ENCODE peak calls at places on chromosomes 13 and 19, in four cellular contexts. L is HepG2, R is H1, Q is K562. Z is an unnamed sample.

GRCh38 chr13:27035892-27036235 is 135.7 kb downstream of the USP12 start:
- DNase-seq in L (no peak), R (no peak), Q (no peak), Z (no peak)

GRCh38 chr19:30584121-30584520 is 211.9 kb downstream of the ZNF536 start:
- DNase-seq in Q (no peak), L (no peak), R (no peak), Z (no peak)

GRCh38 chr13:23754506-23754905 is 134.7 kb downstream of the MIPEP start:
- DNase-seq in R (no peak), L (peak; percentile 20), Q (no peak), Z (no peak)

GRCh38 chr13:72643339-72643989 is 84.0 kb downstream of the MZT1 start:
- DNase-seq in Q (peak; percentile 8), L (peak; percentile 41), R (peak; percentile 63), Z (no peak)

GRCh38 chr13:113091891-113092775 is 13.5 kb upstream of the F7 start:
- DNase-seq in R (no peak), Q (no peak), L (no peak), Z (no peak)

GRCh38 chr19:2569596-2570465 is 93.9 kb downstream of the GADD45B start:
- DNase-seq in R (no peak), L (no peak), Q (no peak), Z (no peak)

GRCh38 chr19:16496613-16496983 is 404 bp downstream of the C19orf44 start:
- DNase-seq in Q (no peak), L (no peak), R (peak; percentile 48), Z (no peak)

GRCh38 chr19:6717036-6717435 is 3.4 kb downstream of the C3 start:
- DNase-seq in R (no peak), L (no peak), Q (no peak), Z (no peak)

GRCh38 chr13:90594694-90595093 is 752.8 kb upstream of the MIR17HG start:
- DNase-seq in L (no peak), Q (no peak), R (no peak), Z (no peak)

GRCh38 chr19:33259532-33259931 is 33.9 kb upstream of the SLC7A10 start:
- DNase-seq in L (no peak), Q (no peak), R (no peak), Z (no peak)
- TF ChIP-seq TAF1 in L (no peak), Q (no peak), R (no peak), Z (no peak)

DNA sequence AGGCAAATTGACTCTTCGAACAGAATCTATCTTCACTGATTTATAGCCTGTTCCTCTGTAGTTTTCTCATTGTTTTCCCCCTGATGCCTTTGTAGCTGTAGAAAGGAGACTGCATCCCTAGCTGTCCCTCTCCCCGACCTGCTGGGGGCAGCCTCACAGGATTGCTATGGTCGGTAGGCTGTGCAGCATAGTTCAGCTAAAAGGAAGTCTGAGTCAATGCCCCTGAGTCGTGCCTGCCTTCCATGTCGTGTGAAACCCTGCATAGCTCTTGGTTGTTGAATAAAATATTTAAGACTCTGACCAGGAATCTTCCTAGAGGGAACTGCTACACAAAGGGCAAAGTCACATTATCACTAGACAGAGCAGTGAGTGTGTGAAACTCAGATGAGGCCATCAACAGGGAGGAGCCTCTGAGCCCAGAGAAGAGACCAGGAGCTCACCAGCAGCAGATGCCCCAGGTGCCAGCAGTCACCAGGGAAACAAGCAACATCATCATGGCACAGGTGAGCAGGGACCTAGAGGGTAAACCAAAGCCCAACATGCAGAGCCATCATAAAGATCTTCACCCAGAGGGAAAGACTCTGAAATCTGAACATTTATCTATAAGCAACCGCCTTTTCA is 108.4 kb upstream of the NBEA start:
- DNase-seq in Q (no peak), R (peak; percentile 50), L (no peak), Z (no peak)
- TF ChIP-seq CEBPB in Q (no peak), R (no peak), L (no peak), Z (no peak)

GRCh38 chr13:75220238-75220542 is 261.8 kb downstream of the TBC1D4 start:
- DNase-seq in R (no peak), Q (no peak), L (no peak), Z (no peak)

GRCh38 chr13:75219479-75220237 is 262.3 kb downstream of the TBC1D4 start:
- DNase-seq in R (peak; percentile 97), Q (peak; percentile 74), L (peak; percentile 25), Z (peak; percentile 7)

GRCh38 chr13:75214846-75215245 is 267.1 kb downstream of the TBC1D4 start:
- DNase-seq in Q (no peak), R (no peak), L (no peak), Z (no peak)

GRCh38 chr13:75222031-75222430 is 259.9 kb downstream of the TBC1D4 start:
- DNase-seq in R (no peak), L (no peak), Q (no peak), Z (no peak)

DNA sequence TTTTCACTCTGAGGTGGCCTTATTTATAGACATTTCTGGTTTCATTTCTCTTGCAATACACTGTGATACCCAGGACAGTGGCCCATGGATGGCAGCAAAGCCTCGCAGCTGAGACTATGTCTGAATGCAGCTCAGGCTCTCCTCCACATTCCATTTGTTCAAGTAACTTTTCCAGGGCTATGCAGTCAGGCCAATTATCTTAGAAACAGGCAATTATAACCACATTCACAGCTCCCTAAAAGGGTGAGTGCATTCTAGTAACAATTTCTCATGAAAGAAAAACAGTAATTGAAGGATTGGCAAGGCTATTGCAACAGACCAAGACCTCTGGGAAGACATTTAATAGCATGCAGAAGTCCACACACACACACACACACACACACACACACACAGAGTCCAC is 264.0 kb downstream of the TBC1D4 start:
- DNase-seq in L (no peak), Q (no peak), R (no peak), Z (no peak)
- TF ChIP-seq TAF1 in L (no peak), Q (no peak), R (no peak), Z (no peak)

GRCh38 chr13:44853641-44854040 is 135.6 kb downstream of the NUFIP1 start:
- DNase-seq in R (no peak), L (peak; percentile 90), Q (no peak), Z (no peak)
- TF ChIP-seq CEBPB in R (no peak), L (peak; percentile 41), Q (no peak), Z (no peak)

GRCh38 chr13:39536906-39537305 is 66.1 kb downstream of the LHFPL6 start:
- DNase-seq in Q (no peak), R (no peak), L (no peak), Z (no peak)

GRCh38 chr13:39542361-39542760 is 60.6 kb downstream of the LHFPL6 start:
- DNase-seq in Q (no peak), R (no peak), L (no peak), Z (no peak)

GRCh38 chr13:39540929-39541605 is 61.9 kb downstream of the LHFPL6 start:
- DNase-seq in Q (no peak), R (no peak), L (no peak), Z (no peak)

GRCh38 chr13:39536274-39536673 is 66.7 kb downstream of the LHFPL6 start:
- DNase-seq in L (no peak), Q (no peak), R (no peak), Z (no peak)

GRCh38 chr13:39538826-39539555 is 64.0 kb downstream of the LHFPL6 start:
- DNase-seq in Q (no peak), L (no peak), R (no peak), Z (no peak)
- TF ChIP-seq TAF1 in Q (no peak), L (no peak), R (no peak), Z (no peak)

GRCh38 chr19:57071414-57071813 is 48.4 kb upstream of the USP29 start:
- DNase-seq in L (no peak), Q (no peak), R (no peak), Z (no peak)

GRCh38 chr19:57075125-57075524 is 44.7 kb upstream of the USP29 start:
- DNase-seq in R (no peak), L (no peak), Q (no peak), Z (no peak)

GRCh38 chr19:57078802-57079201 is 41.0 kb upstream of the USP29 start:
- DNase-seq in Q (no peak), L (peak; percentile 35), R (no peak), Z (no peak)

DNA sequence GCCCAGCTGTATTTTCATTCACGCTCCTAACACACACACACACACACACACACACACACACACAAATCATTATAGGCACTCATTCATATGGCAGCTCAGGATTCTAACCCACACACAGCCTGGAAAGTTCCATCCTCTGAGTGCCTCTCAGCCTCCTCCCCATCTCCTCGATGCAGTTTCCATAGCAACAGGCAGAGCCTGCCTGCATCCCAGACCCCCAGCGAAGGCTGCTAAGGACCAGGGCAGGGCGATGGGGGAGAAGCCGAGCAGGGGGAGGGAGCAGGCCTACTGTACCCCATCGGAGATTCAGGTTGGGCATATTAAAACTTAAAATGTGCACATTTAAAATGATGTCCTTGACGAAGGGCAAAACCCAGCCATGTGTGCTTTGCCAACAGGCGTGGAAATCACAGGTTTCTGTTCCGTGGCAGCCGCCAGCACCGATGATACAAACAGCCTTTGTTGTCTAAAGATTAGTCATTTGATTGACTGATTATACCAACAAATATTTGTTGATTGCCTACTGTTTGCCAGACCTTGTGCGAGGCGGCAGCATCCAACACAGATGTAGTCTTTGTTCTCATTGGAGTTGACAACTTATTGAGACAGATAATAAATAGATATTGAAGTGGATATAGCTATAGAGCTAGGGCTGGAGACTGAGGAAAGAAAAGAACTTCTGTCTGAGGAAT is 43.8 kb upstream of the USP29 start:
- DNase-seq in Q (no peak), L (peak; percentile 65), R (no peak), Z (no peak)
- TF ChIP-seq CEBPB in Q (no peak), L (no peak), R (no peak), Z (no peak)

GRCh38 chr19:32646556-32646955 is 28.4 kb downstream of the ANKRD27 start:
- DNase-seq in R (no peak), Q (no peak), L (no peak), Z (no peak)

GRCh38 chr19:32650671-32651070 is 24.3 kb downstream of the ANKRD27 start:
- DNase-seq in L (no peak), Q (no peak), R (no peak), Z (no peak)

GRCh38 chr19:32649751-32650150 is 25.2 kb downstream of the ANKRD27 start:
- DNase-seq in R (no peak), Q (no peak), L (no peak), Z (no peak)

GRCh38 chr19:32651729-32652140 is 23.2 kb downstream of the ANKRD27 start:
- DNase-seq in L (no peak), Q (no peak), R (peak; percentile 77), Z (no peak)

GRCh38 chr19:32647361-32647760 is 27.6 kb downstream of the ANKRD27 start:
- DNase-seq in Q (no peak), L (no peak), R (no peak), Z (no peak)
- TF ChIP-seq TAF1 in Q (no peak), L (no peak), R (no peak), Z (no peak)

DNA sequence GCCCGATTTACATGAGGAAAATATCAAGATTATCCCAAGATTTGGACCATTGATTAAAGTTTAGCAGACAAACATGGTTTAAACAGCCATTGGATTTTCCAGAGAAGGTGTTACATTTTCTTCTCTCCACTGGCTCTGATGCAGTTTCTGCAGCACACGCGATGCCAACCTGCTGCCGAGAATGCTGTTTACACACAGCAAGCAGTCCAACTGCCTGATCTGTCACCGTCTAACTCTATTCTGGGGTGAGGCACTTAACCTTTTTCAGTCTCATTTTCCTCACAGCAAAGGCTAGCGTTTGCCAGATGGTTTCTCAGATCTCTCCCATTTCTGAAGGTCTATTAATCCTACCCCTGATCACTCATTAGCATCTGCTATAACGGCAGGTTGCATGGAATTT is 763.5 kb upstream of the GPC6 start:
- DNase-seq in R (no peak), L (no peak), Q (no peak), Z (no peak)
- TF ChIP-seq CEBPB in R (no peak), L (no peak), Q (no peak), Z (no peak)